ENCODE peak calls at places on chromosomes 11 and 22, in five cellular contexts. N is Peyer's patch, U is lower lobe of right lung, K is esophagus squamous epithelium, M is LNCaP clone FGC. Y is an unnamed sample.

GRCh38 chr11:27317751-27318150 is 45.3 kb downstream of the CCDC34 start:
- DNase-seq in K (no peak), U (no peak), M (no peak), N (no peak), Y (peak)

GRCh38 chr11:114586797-114587196 is 8.8 kb downstream of the NXPE4 start:
- DNase-seq in K (no peak), U (no peak), N (no peak), M (no peak), Y (peak)

GRCh38 chr11:11267312-11267711 is 85.7 kb downstream of the CSNK2A3 start:
- DNase-seq in K (no peak), N (no peak), U (no peak), M (no peak), Y (no peak)

GRCh38 chr22:43426816-43427215 is 15.0 kb downstream of the MPPED1 start:
- DNase-seq in N (no peak), M (no peak), U (peak), K (no peak), Y (no peak)

GRCh38 chr22:31526275-31526674 is 29.9 kb downstream of the SFI1 start:
- DNase-seq in N (no peak), U (no peak), K (no peak), M (no peak), Y (no peak)

GRCh38 chr22:19797631-19798319 is 37.2 kb downstream of the TBX1 start:
- DNase-seq in N (no peak), M (no peak), U (peak), K (no peak), Y (no peak)

GRCh38 chr11:1040428-1041148 is 4.1 kb upstream of the MUC6 start:
- DNase-seq in K (no peak), N (no peak), M (no peak), U (no peak), Y (no peak)

GRCh38 chr11:131913267-131913666 is 542.9 kb downstream of the NTM start:
- DNase-seq in K (no peak), M (no peak), U (no peak), N (no peak), Y (no peak)

GRCh38 chr11:14638561-14638960 is 5.0 kb upstream of the PDE3B start:
- DNase-seq in U (no peak), K (no peak), N (no peak), M (no peak), Y (no peak)

GRCh38 chr11:133950874-133951483 is 5.8 kb downstream of the IGSF9B start:
- DNase-seq in M (no peak), U (no peak), N (no peak), K (no peak), Y (no peak)

GRCh38 chr11:57776577-57776976 is 15.0 kb downstream of the CTNND1 start:
- DNase-seq in M (no peak), N (no peak), U (no peak), K (no peak), Y (no peak)

GRCh38 chr22:20264614-20265452 is 3.3 kb downstream of the RTN4R start:
- DNase-seq in N (no peak), U (no peak), K (no peak), M (no peak), Y (no peak)

GRCh38 chr11:5737091-5737490 is 843 bp downstream of the OR56B1 start:
- DNase-seq in U (no peak), N (no peak), K (no peak), M (no peak), Y (peak)

DNA sequence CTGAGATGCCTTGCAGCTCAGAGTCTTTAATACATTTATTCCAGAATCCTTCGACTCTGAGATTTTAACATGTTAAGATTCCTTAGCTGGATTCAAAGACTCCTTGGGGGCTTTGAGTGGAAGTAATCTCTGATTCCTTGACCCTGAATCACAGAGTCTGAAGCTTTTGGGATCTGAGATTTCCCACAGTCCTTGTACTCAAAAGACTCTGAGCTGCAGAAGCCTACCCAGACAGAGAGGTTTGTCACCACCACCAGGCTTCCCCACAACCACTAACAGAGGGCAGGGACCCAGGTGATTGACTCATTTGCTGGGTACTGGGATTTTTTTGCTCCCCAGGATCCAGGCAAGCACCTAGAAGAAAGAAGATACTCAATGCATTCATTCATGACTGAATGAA is 1.4 kb upstream of the SERPINH1 start:
- DNase-seq in U (no peak), N (no peak), M (no peak), K (no peak), Y (peak)
- TF ChIP-seq CTCF in U (no peak), N (no peak), M (no peak), K (no peak), Y (no peak)

GRCh38 chr22:27671413-27671721 is 130.2 kb downstream of the MN1 start:
- DNase-seq in N (no peak), K (no peak), U (no peak), M (no peak), Y (no peak)
- H3K4me3 ChIP-seq in N (no peak), K (no peak), U (no peak), M (no peak), Y (no peak)

DNA sequence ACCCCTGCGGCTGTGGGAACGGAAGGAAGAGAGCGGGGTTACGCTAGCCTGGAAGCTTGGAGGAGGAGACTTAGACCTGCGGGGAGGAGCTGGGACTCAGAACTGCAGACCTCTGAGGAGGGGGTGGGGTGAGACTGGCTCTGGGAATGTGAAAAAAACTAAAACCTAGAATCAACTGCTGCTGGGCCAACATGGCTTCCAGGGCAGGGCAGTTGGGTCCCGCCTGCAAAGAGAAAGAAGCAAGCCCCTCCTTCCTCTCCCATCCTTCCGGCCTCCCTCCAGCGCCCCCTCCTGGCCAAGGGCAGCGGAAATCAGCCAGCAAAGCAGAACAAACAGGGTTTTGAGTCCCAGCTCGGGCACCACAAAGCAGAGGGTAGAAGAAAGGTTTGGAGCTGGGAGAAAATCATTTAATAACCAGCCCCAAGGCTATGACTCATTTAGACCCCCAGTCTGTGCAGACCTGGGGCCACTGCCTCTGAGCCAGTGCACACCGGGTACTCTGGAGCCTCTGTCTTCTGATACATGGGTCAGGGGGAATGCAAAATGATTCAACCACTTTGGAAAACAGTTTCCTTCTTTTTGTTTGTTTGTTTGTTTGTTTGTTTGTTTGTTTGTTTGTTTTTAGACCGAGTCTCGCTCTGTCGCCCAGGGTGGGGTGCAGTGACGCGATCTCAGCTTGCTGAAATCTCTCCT is 7.3 kb upstream of the NCF4 start:
- DNase-seq in M (peak), U (peak), K (peak), N (peak), Y (peak)
- TF ChIP-seq CTCF in M (peak), U (peak), K (no peak), N (peak), Y (peak)

DNA sequence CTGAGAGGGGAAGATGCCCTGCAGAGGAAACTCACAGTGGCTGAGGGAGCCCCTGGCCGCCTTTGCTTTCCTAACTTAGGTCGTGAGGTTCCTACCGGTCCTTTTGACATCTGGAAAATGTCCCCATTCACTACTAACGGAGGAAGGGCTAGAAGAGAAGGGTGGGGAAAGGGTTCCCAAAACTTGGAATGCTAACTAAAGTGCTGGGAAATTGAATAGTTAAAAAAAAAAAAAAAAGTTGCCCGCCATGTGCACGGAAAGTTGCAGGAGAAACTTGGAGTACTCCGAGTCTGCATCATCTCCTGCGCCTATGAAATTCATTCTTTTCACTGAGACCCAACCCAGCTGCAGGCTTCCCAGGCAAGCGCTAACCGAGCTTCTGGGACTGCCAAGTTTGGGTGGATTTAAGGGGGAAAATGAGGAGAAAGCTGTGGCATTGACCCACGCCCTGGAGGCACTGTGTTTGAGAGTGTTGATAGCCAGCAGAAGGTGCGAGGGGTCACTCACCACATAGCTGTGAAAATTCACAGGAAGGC is 854 bp downstream of the TIMP3 start:
- DNase-seq in K (no peak), U (no peak), N (no peak), M (no peak), Y (peak)
- H3K4me3 ChIP-seq in K (peak), U (peak), N (peak), M (no peak), Y (peak)

GRCh38 chr11:73363147-73363546 is 13.1 kb upstream of the RELT start:
- DNase-seq in M (no peak), U (no peak), N (no peak), K (no peak), Y (no peak)

GRCh38 chr11:73359341-73359740 is 16.9 kb upstream of the RELT start:
- DNase-seq in U (no peak), K (no peak), N (no peak), M (no peak), Y (peak)

GRCh38 chr11:73361953-73362776 is 14.0 kb upstream of the RELT start:
- DNase-seq in N (no peak), K (no peak), U (no peak), M (no peak), Y (no peak)

GRCh38 chr11:73359930-73360742 is 16.1 kb upstream of the RELT start:
- DNase-seq in M (peak), K (no peak), N (no peak), U (no peak), Y (peak)

GRCh38 chr11:73360743-73361369 is 15.3 kb upstream of the RELT start:
- DNase-seq in K (no peak), M (no peak), N (no peak), U (no peak), Y (no peak)
- TF ChIP-seq CTCF in K (no peak), M (no peak), N (no peak), U (no peak), Y (no peak)

GRCh38 chr11:76897233-76897632 is 36.5 kb downstream of the ACER3 start:
- DNase-seq in M (no peak), N (no peak), K (no peak), U (no peak), Y (no peak)

GRCh38 chr11:76901144-76901543 is 40.4 kb downstream of the ACER3 start:
- DNase-seq in N (no peak), U (no peak), K (no peak), M (no peak), Y (no peak)

GRCh38 chr11:76903325-76903724 is 42.6 kb downstream of the ACER3 start:
- DNase-seq in N (no peak), K (no peak), M (peak), U (no peak), Y (no peak)

GRCh38 chr11:76902121-76903014 is 41.6 kb downstream of the ACER3 start:
- DNase-seq in U (no peak), M (no peak), N (no peak), K (no peak), Y (no peak)
- H3K4me3 ChIP-seq in U (no peak), M (no peak), N (no peak), K (no peak), Y (no peak)

GRCh38 chr22:45413368-45414211 is at the start of the genes RIBC2 and SMC1B:
- DNase-seq in M (no peak), K (no peak), U (peak), N (peak), Y (peak)
- TF ChIP-seq CTCF in M (no peak), K (no peak), U (no peak), N (no peak), Y (no peak)